ENCODE peak calls at places on chromosomes 13 and 19, in five cellular contexts. X, J, T, B and V are unnamed samples.

GRCh38 chr19:17579523-17580244 is 24.2 kb downstream of the COLGALT1 start:
- DNase-seq in X (peak; percentile 25), J (peak; percentile 67), T (peak; percentile 96), B (no peak), V (no peak)

GRCh38 chr13:20160346-20161274 is at the start of gene GJA3:
- DNase-seq in X (no peak), J (peak; percentile 22), T (peak; percentile 85), B (no peak), V (no peak)

GRCh38 chr13:29855009-29855408 is 4.6 kb upstream of the UBL3 start:
- DNase-seq in X (no peak), J (no peak), T (no peak), B (no peak), V (no peak)

GRCh38 chr19:2994588-2995131 is 17.3 kb downstream of the TLE6 start:
- DNase-seq in X (no peak), J (no peak), T (no peak), B (no peak), V (no peak)

GRCh38 chr13:34817246-34817645 is 124.8 kb upstream of the NBEA start:
- DNase-seq in X (no peak), J (no peak), T (no peak), B (no peak), V (no peak)

GRCh38 chr19:54201980-54202379 is 1.3 kb downstream of the RPS9 start:
- DNase-seq in X (no peak), J (peak; percentile 45), T (no peak), B (no peak), V (no peak)

GRCh38 chr19:16382775-16383543 is 58.3 kb downstream of the KLF2 start:
- DNase-seq in X (peak; percentile 39), J (peak; percentile 93), T (peak; percentile 95), B (peak; percentile 94), V (peak; percentile 29)

GRCh38 chr13:42729857-42730402 is 51.5 kb upstream of the FAM216B start:
- DNase-seq in X (no peak), J (no peak), T (no peak), B (no peak), V (no peak)

DNA sequence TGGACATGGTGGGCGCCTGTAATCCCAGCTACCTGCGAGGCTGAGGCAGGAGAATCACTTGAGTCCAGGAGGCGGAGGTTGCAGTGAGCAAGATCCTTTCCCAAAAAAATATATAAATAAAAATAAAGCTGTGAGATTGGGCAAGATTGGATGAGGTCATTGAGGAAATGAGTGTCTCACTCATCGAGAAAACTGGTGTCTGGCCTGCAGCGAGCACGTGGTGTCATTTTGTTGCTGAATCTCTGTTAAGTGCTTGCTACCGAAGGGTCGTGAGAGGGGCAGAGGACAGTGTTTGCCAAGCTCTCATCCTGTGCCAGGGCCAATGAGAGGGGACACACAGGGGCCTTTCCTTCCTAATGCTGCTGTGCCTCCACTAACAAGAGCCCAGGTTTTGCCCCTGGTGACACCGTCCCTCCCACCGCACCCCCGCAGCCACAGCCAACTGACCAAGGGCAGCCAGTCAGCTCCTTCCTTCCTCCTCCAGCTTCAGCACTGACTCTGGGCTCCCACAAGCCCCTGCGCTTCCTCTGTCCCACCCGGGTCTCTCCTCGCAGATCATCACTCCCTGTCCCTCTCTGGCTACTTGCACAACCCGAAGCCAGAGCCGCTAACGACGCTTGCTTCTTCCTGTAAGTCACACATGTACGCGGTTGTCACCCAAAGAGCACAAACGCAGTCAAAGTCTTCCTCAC is 3.2 kb downstream of the POLD1 start:
- DNase-seq in X (no peak), J (peak; percentile 47), T (no peak), B (no peak), V (no peak)
- H3K36me3 ChIP-seq in X (no peaks in the 10 kb centered on the region), J (peaks cover 7% of the 10 kb centered on the region), T (peaks cover 29% of the 10 kb centered on the region), B (peaks cover 3% of the 10 kb centered on the region), V (peaks cover 3% of the 10 kb centered on the region)

GRCh38 chr19:40521276-40521675 is 54.5 kb downstream of the SPTBN4 start:
- DNase-seq in X (no peak), J (peak; percentile 34), T (no peak), B (no peak), V (no peak)
- TF ChIP-seq CTCF in X (peak; percentile 52), J (peak; percentile 43), T (peak; percentile 28), B (peak; percentile 31), V (no peak)

GRCh38 chr19:5188548-5189317 is 151.9 kb downstream of the PTPRS start:
- DNase-seq in X (no peak), J (no peak), T (no peak), B (no peak), V (no peak)
- H3K4me3 ChIP-seq in X (no peak overlapping the region), J (no peak overlapping the region), T (no peak overlapping the region), B (no peak overlapping the region), V (no peak overlapping the region)

GRCh38 chr13:91357613-91358383 is 10.3 kb downstream of the MIR17HG start:
- DNase-seq in X (no peak), J (no peak), T (no peak), B (no peak), V (no peak)
- H3K36me3 ChIP-seq in X (peaks cover 29% of the 10 kb centered on the region), J (peaks cover 15% of the 10 kb centered on the region), T (peaks cover 56% of the 10 kb centered on the region), B (peaks cover 4% of the 10 kb centered on the region), V (no peaks in the 10 kb centered on the region)

GRCh38 chr13:69591437-69591836 is 516.2 kb upstream of the ATXN8OS start:
- DNase-seq in X (no peak), J (no peak), T (no peak), B (no peak), V (no peak)

GRCh38 chr13:69580255-69580654 is 527.4 kb upstream of the ATXN8OS start:
- DNase-seq in X (no peak), J (no peak), T (peak; percentile 54), B (no peak), V (no peak)

GRCh38 chr13:69589531-69589930 is 518.1 kb upstream of the ATXN8OS start:
- DNase-seq in X (no peak), J (no peak), T (no peak), B (no peak), V (no peak)

GRCh38 chr13:69585656-69586055 is 522.0 kb upstream of the ATXN8OS start:
- DNase-seq in X (no peak), J (no peak), T (no peak), B (no peak), V (no peak)
- TF ChIP-seq CTCF in X (no peak), J (no peak), T (peak; percentile 60), B (no peak), V (peak; percentile 11)

DNA sequence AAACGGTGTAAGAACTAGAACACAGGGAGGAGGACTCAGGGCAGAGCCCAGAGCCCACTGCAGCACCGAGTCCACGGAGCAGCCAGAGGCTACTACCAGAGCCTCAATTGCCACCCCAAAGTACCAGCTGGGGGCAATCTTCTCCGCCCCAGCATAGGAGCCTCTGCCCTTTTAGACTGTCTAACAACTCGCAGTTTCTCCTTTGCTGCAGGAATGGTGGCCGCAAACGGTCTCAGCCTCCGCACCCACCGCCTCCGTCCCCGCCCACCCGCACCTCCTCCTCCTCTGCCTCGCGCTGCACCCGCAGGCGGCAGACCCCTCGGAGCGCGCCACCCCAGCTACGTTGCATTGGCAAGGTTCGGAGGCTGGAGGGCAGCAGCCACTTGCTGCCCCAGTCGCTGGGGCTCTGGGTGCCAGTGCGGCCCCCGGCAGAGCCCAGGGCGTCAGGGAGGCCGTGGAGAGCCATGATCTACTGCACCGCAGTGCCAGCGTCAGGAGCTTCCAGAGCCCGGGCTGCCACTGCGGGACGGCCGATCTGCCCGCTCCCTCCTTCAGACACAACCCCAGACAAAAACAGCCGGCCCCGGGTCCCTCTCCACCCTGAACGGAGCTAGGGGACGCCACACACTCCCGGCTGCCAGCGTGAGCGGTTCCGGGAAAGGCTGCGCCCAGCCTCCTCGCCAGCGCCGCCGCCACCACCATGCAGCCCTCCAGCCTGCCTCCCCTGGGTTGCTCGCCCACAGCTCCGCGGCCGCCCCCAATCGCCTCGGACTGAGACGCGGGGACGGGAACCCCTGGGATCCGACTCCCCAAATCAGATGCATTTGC is 1.8 kb downstream of the FGF14 start:
- DNase-seq in X (no peak), J (no peak), T (peak; percentile 82), B (no peak), V (no peak)
- H3K4me3 ChIP-seq in X (peak overlapping the region; percentile 44), J (peak overlapping the region; percentile 22), T (peak overlapping the region; percentile 81), B (peak overlapping the region; percentile 77), V (peak overlapping the region; percentile 57)